ENCODE peak calls at places on chromosomes 6 and 20, in six cellular contexts. T is NAMALWA, D is memory B cell, C is BE2C, E is HepG2, P is heart right ventricle. Z is an unnamed sample.

GRCh38 chr6:107075951-107076381 is 39.3 kb downstream of the BEND3 start:
- DNase-seq in T (peak), E (no peak), D (no peak), P (no peak), C (no peak), Z (no peak)

GRCh38 chr6:138227316-138227781 is 9.1 kb upstream of the PBOV1 start:
- DNase-seq in D (no peak), C (no peak), E (peak), P (no peak), T (no peak), Z (no peak)

GRCh38 chr6:25916789-25917490 is 13.6 kb downstream of the SLC17A2 start:
- DNase-seq in C (no peak), T (no peak), P (no peak), E (no peak), D (no peak), Z (no peak)

GRCh38 chr20:62989201-62989601 is 17.6 kb downstream of the BHLHE23 start:
- DNase-seq in T (no peak), D (no peak), C (no peak), P (no peak), E (no peak), Z (no peak)

GRCh38 chr6:36946526-36946925 is 8.0 kb upstream of the PI16 start:
- DNase-seq in T (no peak), C (no peak), P (no peak), E (no peak), D (no peak), Z (no peak)

GRCh38 chr6:52594216-52594615 is 17.4 kb upstream of the TRAM2 start:
- DNase-seq in D (no peak), T (no peak), C (no peak), P (no peak), E (no peak), Z (no peak)

GRCh38 chr6:121482004-121482693 is 46.7 kb downstream of the GJA1 start:
- DNase-seq in P (no peak), T (no peak), E (no peak), D (no peak), C (no peak), Z (no peak)

GRCh38 chr20:47790032-47790965 is 5.0 kb upstream of the SULF2 start:
- DNase-seq in E (no peak), P (no peak), T (no peak), D (no peak), C (peak), Z (no peak)

GRCh38 chr20:41218466-41218865 is 81.1 kb downstream of the PLCG1 start:
- DNase-seq in P (no peak), C (no peak), D (no peak), E (no peak), T (no peak), Z (no peak)

GRCh38 chr6:35140991-35141720 is at the start of gene TCP11:
- DNase-seq in T (no peak), E (no peak), C (no peak), D (peak), P (peak), Z (no peak)

GRCh38 chr6:63634630-63635029 is 972 bp upstream of the PHF3 start:
- DNase-seq in T (peak), E (peak), D (no peak), C (no peak), P (no peak), Z (no peak)

GRCh38 chr6:7787137-7787575 is 61.3 kb downstream of the BMP6 start:
- DNase-seq in C (no peak), E (no peak), T (no peak), P (no peak), D (no peak), Z (no peak)

GRCh38 chr6:162074641-162075040 is 652.9 kb downstream of the PRKN start:
- DNase-seq in D (no peak), C (no peak), P (no peak), T (no peak), E (no peak), Z (no peak)

GRCh38 chr20:38127011-38127621 is 38.0 kb downstream of the TGM2 start:
- DNase-seq in P (no peak), C (peak), T (no peak), D (no peak), E (no peak), Z (no peak)

GRCh38 chr6:33207569-33208088 is 671 bp upstream of the RING1 start:
- DNase-seq in E (no peak), D (no peak), P (peak), C (peak), T (no peak), Z (no peak)

GRCh38 chr6:152828431-152828830 is 77.8 kb downstream of the VIP start:
- DNase-seq in C (peak), E (no peak), T (no peak), P (no peak), D (no peak), Z (no peak)